ENCODE peak calls at places on chromosome 1, in five cellular contexts. One of them, this sample, is unnamed.

GRCh38 chr1:51236548-51237312 is 657 bp downstream of the RNF11 start:
- DNase-seq in GM04504: no peak
- DNase-seq in GM06990: peak
- DNase-seq in psoas muscle: peak
- DNase-seq in Calu3: peak
- DNase-seq in this sample: peak

GRCh38 chr1:230878584-230878975 is 10.3 kb upstream of the C1orf198 start:
- DNase-seq in GM04504: peak
- DNase-seq in psoas muscle: peak
- DNase-seq in Calu3: no peak
- DNase-seq in GM06990: no peak
- DNase-seq in this sample: peak

GRCh38 chr1:224472806-224473205 is 38.2 kb upstream of the WDR26 start:
- DNase-seq in GM06990: no peak
- DNase-seq in Calu3: no peak
- DNase-seq in GM04504: no peak
- DNase-seq in psoas muscle: no peak
- DNase-seq in this sample: no peak

GRCh38 chr1:3471356-3472087 is 17.1 kb downstream of the ARHGEF16 start:
- DNase-seq in GM04504: no peak
- DNase-seq in GM06990: no peak
- DNase-seq in Calu3: no peak
- DNase-seq in psoas muscle: peak
- DNase-seq in this sample: no peak

GRCh38 chr1:95265106-95265505 is 31.1 kb downstream of the RWDD3 start:
- DNase-seq in GM04504: no peak
- DNase-seq in GM06990: no peak
- DNase-seq in Calu3: no peak
- DNase-seq in psoas muscle: no peak
- DNase-seq in this sample: no peak

GRCh38 chr1:208256091-208256490 is 11.9 kb upstream of the PLXNA2 start:
- DNase-seq in psoas muscle: no peak
- DNase-seq in GM06990: no peak
- DNase-seq in Calu3: no peak
- DNase-seq in GM04504: no peak
- DNase-seq in this sample: no peak

GRCh38 chr1:115156826-115157468 is 67.6 kb upstream of the TSPAN2 start:
- DNase-seq in psoas muscle: no peak
- DNase-seq in Calu3: no peak
- DNase-seq in GM04504: no peak
- DNase-seq in GM06990: no peak
- DNase-seq in this sample: no peak

GRCh38 chr1:94104776-94105462 is 16.0 kb downstream of the ABCA4 start:
- DNase-seq in psoas muscle: no peak
- DNase-seq in GM06990: no peak
- DNase-seq in GM04504: no peak
- DNase-seq in Calu3: no peak
- DNase-seq in this sample: no peak

GRCh38 chr1:240575976-240576666 is 35.8 kb downstream of the GREM2 start:
- DNase-seq in GM06990: peak
- DNase-seq in psoas muscle: no peak
- DNase-seq in GM04504: peak
- DNase-seq in Calu3: no peak
- DNase-seq in this sample: no peak

GRCh38 chr1:194043984-194044755 is 857.8 kb upstream of the B3GALT2 start:
- DNase-seq in GM04504: no peak
- DNase-seq in Calu3: no peak
- DNase-seq in psoas muscle: no peak
- DNase-seq in GM06990: no peak
- DNase-seq in this sample: no peak

GRCh38 chr1:95035536-95035935 is 37.2 kb downstream of the ALG14 start:
- DNase-seq in GM06990: no peak
- DNase-seq in GM04504: peak
- DNase-seq in psoas muscle: no peak
- DNase-seq in Calu3: no peak
- DNase-seq in this sample: no peak

GRCh38 chr1:183144752-183145151 is 41.3 kb upstream of the LAMC2 start:
- DNase-seq in psoas muscle: no peak
- DNase-seq in GM06990: no peak
- DNase-seq in Calu3: no peak
- DNase-seq in GM04504: no peak
- DNase-seq in this sample: no peak

GRCh38 chr1:15939181-15940109 is 36.5 kb downstream of the ZBTB17 start:
- DNase-seq in GM06990: no peak
- DNase-seq in Calu3: no peak
- DNase-seq in psoas muscle: no peak
- DNase-seq in GM04504: no peak
- DNase-seq in this sample: peak

GRCh38 chr1:236654957-236655356 is 31.3 kb upstream of the ACTN2 start:
- DNase-seq in psoas muscle: no peak
- DNase-seq in GM04504: no peak
- DNase-seq in GM06990: no peak
- DNase-seq in Calu3: no peak
- DNase-seq in this sample: no peak

GRCh38 chr1:50915621-50916020 is 44.4 kb downstream of the FAF1 start:
- DNase-seq in GM06990: no peak
- DNase-seq in GM04504: no peak
- DNase-seq in psoas muscle: no peak
- DNase-seq in Calu3: no peak
- DNase-seq in this sample: no peak

GRCh38 chr1:72227667-72228066 is 54.7 kb downstream of the NEGR1 start:
- DNase-seq in Calu3: no peak
- DNase-seq in psoas muscle: no peak
- DNase-seq in GM06990: no peak
- DNase-seq in GM04504: no peak
- DNase-seq in this sample: no peak